ENCODE peak calls at places on chromosomes 5 and 9, in four cellular contexts. F is IMR-90, B is H1, E is SK-N-SH. K is an unnamed sample.

GRCh38 chr9:86764230-86765039 is 182.9 kb downstream of the GAS1 start:
- DNase-seq in F (no peak), B (no peak), E (no peak), K (no peak)

GRCh38 chr9:136769710-136770191 is 5.4 kb upstream of the LCN15 start:
- DNase-seq in F (no peak), B (no peak), E (peak; percentile 96), K (peak; percentile 58)

GRCh38 chr5:40937064-40937463 is 27.8 kb downstream of the C7 start:
- DNase-seq in F (no peak), B (no peak), E (peak; percentile 26), K (no peak)

GRCh38 chr9:90556897-90557296 is 85.7 kb downstream of the DIRAS2 start:
- DNase-seq in F (no peak), B (no peak), E (no peak), K (no peak)

GRCh38 chr5:179915406-179915935 is 7.8 kb upstream of the TBC1D9B start:
- DNase-seq in F (no peak), B (no peak), E (no peak), K (no peak)

GRCh38 chr5:43017438-43017820 is 22.7 kb downstream of the ANXA2R start:
- DNase-seq in F (peak; percentile 55), B (no peak), E (no peak), K (no peak)

GRCh38 chr5:128237504-128237903 is 153.9 kb downstream of the SLC12A2 start:
- DNase-seq in F (peak; percentile 23), B (no peak), E (no peak), K (no peak)

GRCh38 chr5:1005904-1006655 is 2.5 kb upstream of the NKD2 start:
- DNase-seq in F (no peak), B (no peak), E (no peak), K (no peak)

GRCh38 chr5:136032564-136032963 is 3.8 kb downstream of the TGFBI start:
- DNase-seq in F (peak; percentile 86), B (no peak), E (no peak), K (no peak)

GRCh38 chr5:140108093-140109049 is 5.5 kb upstream of the PURA start:
- DNase-seq in F (no peak), B (no peak), E (peak; percentile 58), K (peak; percentile 44)

GRCh38 chr5:69158039-69158438 is 8.9 kb upstream of the CCNB1 start:
- DNase-seq in F (no peak), B (no peak), E (no peak), K (no peak)

GRCh38 chr5:132748522-132749000 is 1.3 kb downstream of the CCNI2 start:
- DNase-seq in F (no peak), B (no peak), E (peak; percentile 4), K (no peak)
- TF ChIP-seq RFX5 in F (no peak), B (no peak), E (no peak), K (no peak)

GRCh38 chr5:95955996-95956899 is 5.4 kb downstream of the ELL2 start:
- DNase-seq in F (no peak), B (no peak), E (no peak), K (no peak)

GRCh38 chr5:95958308-95959014 is 3.2 kb downstream of the ELL2 start:
- DNase-seq in F (peak; percentile 54), B (no peak), E (no peak), K (no peak)

GRCh38 chr5:95959051-95959963 is 2.3 kb downstream of the ELL2 start:
- DNase-seq in F (peak; percentile 33), B (no peak), E (no peak), K (no peak)

GRCh38 chr5:95956900-95957293 is 4.8 kb downstream of the ELL2 start:
- DNase-seq in F (no peak), B (no peak), E (no peak), K (no peak)

GRCh38 chr5:95957804-95958203 is 3.8 kb downstream of the ELL2 start:
- DNase-seq in F (no peak), B (no peak), E (no peak), K (no peak)
- H3K4me3 ChIP-seq in F (peak overlapping the region; percentile 99), B (no peak overlapping the region), E (peak overlapping the region; percentile 87), K (no peak overlapping the region)

DNA sequence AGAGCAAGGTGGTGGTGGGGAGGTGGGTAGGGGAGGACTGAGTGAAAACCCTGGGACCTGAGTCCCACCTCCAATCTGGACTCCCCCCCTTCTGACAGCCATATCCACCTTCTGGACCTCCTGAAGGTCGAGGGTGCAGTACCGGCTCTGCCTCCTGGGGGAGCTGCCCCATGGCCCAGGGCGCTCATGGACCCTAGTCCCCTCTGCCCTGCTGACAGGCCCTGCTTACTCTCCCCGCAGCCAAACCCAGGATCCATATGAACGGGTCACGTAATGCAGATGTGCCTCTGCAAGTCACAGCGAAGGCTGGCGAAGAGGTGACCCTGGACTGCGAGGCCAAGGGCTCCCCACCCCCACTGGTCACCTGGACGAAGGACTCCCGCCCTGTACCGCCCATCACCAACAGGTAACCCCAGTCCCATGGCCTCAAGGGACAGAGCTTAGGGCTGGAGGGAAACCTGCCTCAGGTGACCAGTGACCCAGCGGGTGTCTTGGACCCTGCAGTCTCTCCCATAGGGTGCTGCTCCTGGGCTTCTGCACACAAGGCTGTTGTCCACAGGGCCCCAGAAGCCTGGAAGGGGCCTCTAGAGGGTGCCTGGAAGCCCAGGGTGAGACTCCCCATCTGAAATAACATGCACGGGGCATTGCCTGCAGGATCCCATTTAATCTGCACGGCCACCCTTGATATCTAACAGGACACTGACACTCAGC is 61.7 kb downstream of the HMCN2 start:
- DNase-seq in F (no peak), B (no peak), E (peak; percentile 82), K (no peak)
- TF ChIP-seq RFX5 in F (no peak), B (no peak), E (no peak), K (no peak)

GRCh38 chr5:159061834-159062530 is 37.7 kb downstream of the EBF1 start:
- DNase-seq in F (no peak), B (no peak), E (peak; percentile 46), K (no peak)
- H3K4me3 ChIP-seq in F (no peak overlapping the region), B (peak overlapping the region; percentile 21), E (peak overlapping the region; percentile 45), K (no peak overlapping the region)

DNA sequence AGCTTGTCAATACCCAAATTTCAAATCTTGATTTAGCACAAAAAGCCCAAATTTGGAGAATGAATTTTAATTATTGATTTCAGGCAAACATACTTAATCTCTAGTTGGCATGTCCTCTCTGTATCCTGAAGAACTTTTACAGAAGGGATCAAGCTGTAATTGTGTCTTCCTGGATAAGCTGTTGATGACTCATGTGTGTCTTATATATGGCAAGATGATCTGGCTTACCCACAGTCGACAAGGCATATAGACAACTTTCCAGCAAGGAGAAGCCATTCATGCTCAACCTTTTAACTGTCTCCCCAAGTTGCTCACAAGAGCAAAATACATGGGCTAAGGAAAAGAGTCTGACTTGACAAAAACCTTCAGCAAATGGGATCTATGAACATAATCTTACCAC is 112.5 kb upstream of the SLCO6A1 start:
- DNase-seq in F (no peak), B (no peak), E (no peak), K (no peak)
- TF ChIP-seq RFX5 in F (no peak), B (no peak), E (no peak), K (no peak)

GRCh38 chr5:98314262-98314661 is 459.2 kb upstream of the RGMB start:
- DNase-seq in F (peak; percentile 92), B (no peak), E (no peak), K (no peak)

GRCh38 chr5:98309785-98310566 is 463.5 kb upstream of the RGMB start:
- DNase-seq in F (peak; percentile 99), B (peak; percentile 43), E (no peak), K (peak; percentile 3)

GRCh38 chr5:98308231-98308630 is 465.2 kb upstream of the RGMB start:
- DNase-seq in F (no peak), B (no peak), E (no peak), K (no peak)

GRCh38 chr5:98307811-98308210 is 465.7 kb upstream of the RGMB start:
- DNase-seq in F (peak; percentile 92), B (no peak), E (no peak), K (no peak)

GRCh38 chr5:98308960-98309359 is 464.5 kb upstream of the RGMB start:
- DNase-seq in F (peak; percentile 78), B (no peak), E (no peak), K (no peak)
- H3K4me3 ChIP-seq in F (no peak overlapping the region), B (no peak overlapping the region), E (peak overlapping the region; percentile 48), K (no peak overlapping the region)

GRCh38 chr9:75071530-75072122 is 16.3 kb downstream of the NMRK1 start:
- DNase-seq in F (no peak), B (no peak), E (no peak), K (no peak)
- TF ChIP-seq RFX5 in F (no peak), B (no peak), E (no peak), K (no peak)

K was measured in A549.